ENCODE peak calls at places on chromosomes 13 and 19, in four cellular contexts. H is cardiac muscle cell; R is CD8-positive, alpha-beta T cell; Y is fibroblast of pulmonary artery. K is an unnamed sample.

GRCh38 chr19:49340865-49341718 is 5.9 kb downstream of the CD37 start:
- DNase-seq in H (no peak), R (no peak), Y (no peak), K (no peak)

GRCh38 chr13:100694722-100695644 is 20.4 kb upstream of the TMTC4 start:
- DNase-seq in H (peak), R (no peak), Y (peak), K (no peak)

GRCh38 chr13:32031025-32031814 is at the start of gene FRY:
- DNase-seq in H (peak), R (peak), Y (peak), K (peak)

GRCh38 chr13:59446391-59446790 is 717.3 kb downstream of the DIAPH3 start:
- DNase-seq in H (no peak), R (no peak), Y (no peak), K (no peak)

GRCh38 chr19:29873801-29874575 is 62.2 kb downstream of the CCNE1 start:
- DNase-seq in H (no peak), R (no peak), Y (no peak), K (no peak)

GRCh38 chr13:50512602-50513527 is 330.6 kb downstream of the DLEU7 start:
- DNase-seq in H (peak), R (peak), Y (peak), K (peak)

GRCh38 chr13:80399340-80400163 is 58.6 kb upstream of the SPRY2 start:
- DNase-seq in H (no peak), R (no peak), Y (no peak), K (no peak)

GRCh38 chr13:89432997-89433396 is 1761.8 kb downstream of the SLITRK5 start:
- DNase-seq in H (no peak), R (no peak), Y (no peak), K (no peak)

GRCh38 chr13:112350300-112350699 is 25.9 kb upstream of the SPACA7 start:
- DNase-seq in H (no peak), R (no peak), Y (no peak), K (no peak)

GRCh38 chr13:99308481-99309087 is 1.4 kb upstream of the GPR183 start:
- DNase-seq in H (peak), R (no peak), Y (peak), K (no peak)

GRCh38 chr13:90770334-90770733 is 577.2 kb upstream of the MIR17HG start:
- DNase-seq in H (no peak), R (no peak), Y (no peak), K (no peak)

GRCh38 chr13:101499406-101499805 is 46.9 kb downstream of the ITGBL1 start:
- DNase-seq in H (no peak), R (no peak), Y (no peak), K (no peak)

GRCh38 chr19:29952127-29952526 is 10.1 kb downstream of the URI1 start:
- DNase-seq in H (peak), R (no peak), Y (peak), K (no peak)

GRCh38 chr13:97429681-97430081 is 4.3 kb upstream of the RAP2A start:
- DNase-seq in H (peak), R (no peak), Y (peak), K (no peak)

GRCh38 chr19:49470615-49470978 is 3.4 kb upstream of the FLT3LG start:
- DNase-seq in H (no peak), R (no peak), Y (no peak), K (no peak)

GRCh38 chr19:48569814-48570213 is 17.8 kb downstream of the SULT2B1 start:
- DNase-seq in H (peak), R (no peak), Y (no peak), K (no peak)

GRCh38 chr19:30596813-30597399 is 224.7 kb downstream of the ZNF536 start:
- DNase-seq in H (no peak), R (no peak), Y (no peak), K (no peak)

GRCh38 chr13:104014803-104015645 is 948.8 kb upstream of the SLC10A2 start:
- DNase-seq in H (peak), R (no peak), Y (peak), K (no peak)

GRCh38 chr13:112693831-112694497 is 4.1 kb downstream of the ATP11A start:
- DNase-seq in H (peak), R (no peak), Y (peak), K (no peak)

GRCh38 chr13:112689498-112690241 is at the start of gene ATP11A:
- DNase-seq in H (peak), R (peak), Y (peak), K (peak)

GRCh38 chr19:14107581-14108461 is 9.7 kb downstream of the PRKACA start:
- DNase-seq in H (peak), R (no peak), Y (peak), K (no peak)

GRCh38 chr19:33890569-33890968 is 93.9 kb downstream of the KCTD15 start:
- DNase-seq in H (no peak), R (no peak), Y (no peak), K (no peak)

GRCh38 chr13:36787181-36787580 is 31.8 kb upstream of the RFXAP start:
- DNase-seq in H (no peak), R (no peak), Y (no peak), K (no peak)

GRCh38 chr13:95754069-95754468 is 77.1 kb downstream of the DNAJC3 start:
- DNase-seq in H (peak), R (no peak), Y (no peak), K (no peak)

GRCh38 chr13:47594833-47595232 is 406.2 kb downstream of the SUCLA2 start:
- DNase-seq in H (peak), R (no peak), Y (peak), K (no peak)

GRCh38 chr19:37929512-37929911 is 22.5 kb downstream of the SIPA1L3 start:
- DNase-seq in H (no peak), R (no peak), Y (no peak), K (no peak)

GRCh38 chr19:54096642-54097106 is 3.9 kb downstream of the OSCAR start:
- DNase-seq in H (peak), R (no peak), Y (peak), K (no peak)

GRCh38 chr13:97977376-97977705 is 23.9 kb downstream of the IPO5 start:
- DNase-seq in H (peak), R (no peak), Y (no peak), K (no peak)

GRCh38 chr19:16661480-16662034 is 618 bp downstream of the TMEM38A start:
- DNase-seq in H (no peak), R (no peak), Y (no peak), K (peak)

GRCh38 chr19:45311640-45312039 is 11.0 kb downstream of the CKM start:
- DNase-seq in H (no peak), R (no peak), Y (no peak), K (no peak)

GRCh38 chr13:80141114-80141849 is 199.6 kb downstream of the SPRY2 start:
- DNase-seq in H (peak), R (no peak), Y (peak), K (no peak)

GRCh38 chr13:41293272-41293671 is 17.8 kb upstream of the NAA16 start:
- DNase-seq in H (no peak), R (no peak), Y (no peak), K (no peak)

GRCh38 chr19:2394669-2395292 is 32.6 kb downstream of the TIMM13 start:
- DNase-seq in H (no peak), R (no peak), Y (no peak), K (peak)

GRCh38 chr19:8504171-8504570 is 1.7 kb upstream of the PRAM1 start:
- DNase-seq in H (no peak), R (no peak), Y (no peak), K (no peak)

GRCh38 chr19:13099073-13099999 is 3.3 kb downstream of the LYL1 start:
- DNase-seq in H (peak), R (peak), Y (peak), K (peak)

GRCh38 chr19:13102416-13102665 is 317 bp downstream of the LYL1 start:
- DNase-seq in H (no peak), R (no peak), Y (no peak), K (no peak)

GRCh38 chr19:13101590-13102415 is 855 bp downstream of the LYL1 start:
- DNase-seq in H (no peak), R (no peak), Y (no peak), K (no peak)

GRCh38 chr19:13100031-13100588 is 2.5 kb downstream of the LYL1 start:
- DNase-seq in H (no peak), R (peak), Y (no peak), K (peak)

GRCh38 chr19:13100871-13101589 is 1.6 kb downstream of the LYL1 start:
- DNase-seq in H (no peak), R (no peak), Y (no peak), K (no peak)
- TF ChIP-seq CTCF in H (peak), R (no peak), Y (peak), K (no peak)

GRCh38 chr19:5680083-5680436 is 256 bp downstream of the MICOS13 start:
- DNase-seq in H (no peak), R (no peak), Y (peak), K (no peak)
- TF ChIP-seq CTCF in H (no peak), R (no peak), Y (no peak), K (no peak)

GRCh38 chr13:88144580-88144979 is 473.4 kb downstream of the SLITRK5 start:
- DNase-seq in H (no peak), R (no peak), Y (no peak), K (no peak)
- TF ChIP-seq CTCF in H (no peak), R (no peak), Y (no peak), K (no peak)

GRCh38 chr19:18743281-18743825 is 47.8 kb downstream of the COMP start:
- DNase-seq in H (peak), R (no peak), Y (peak), K (no peak)
- TF ChIP-seq CTCF in H (no peak), R (no peak), Y (no peak), K (no peak)

GRCh38 chr13:77915676-77916075 is 3.0 kb downstream of the EDNRB start:
- DNase-seq in H (no peak), R (no peak), Y (no peak), K (no peak)

GRCh38 chr13:77916481-77916880 is 2.1 kb downstream of the EDNRB start:
- DNase-seq in H (no peak), R (no peak), Y (no peak), K (no peak)

GRCh38 chr13:77919351-77920294 is 992 bp upstream of the EDNRB start:
- DNase-seq in H (peak), R (no peak), Y (peak), K (no peak)

GRCh38 chr13:77918391-77919261 is at the start of gene EDNRB:
- DNase-seq in H (peak), R (no peak), Y (peak), K (no peak)
- TF ChIP-seq CTCF in H (peak), R (no peak), Y (peak), K (no peak)

DNA sequence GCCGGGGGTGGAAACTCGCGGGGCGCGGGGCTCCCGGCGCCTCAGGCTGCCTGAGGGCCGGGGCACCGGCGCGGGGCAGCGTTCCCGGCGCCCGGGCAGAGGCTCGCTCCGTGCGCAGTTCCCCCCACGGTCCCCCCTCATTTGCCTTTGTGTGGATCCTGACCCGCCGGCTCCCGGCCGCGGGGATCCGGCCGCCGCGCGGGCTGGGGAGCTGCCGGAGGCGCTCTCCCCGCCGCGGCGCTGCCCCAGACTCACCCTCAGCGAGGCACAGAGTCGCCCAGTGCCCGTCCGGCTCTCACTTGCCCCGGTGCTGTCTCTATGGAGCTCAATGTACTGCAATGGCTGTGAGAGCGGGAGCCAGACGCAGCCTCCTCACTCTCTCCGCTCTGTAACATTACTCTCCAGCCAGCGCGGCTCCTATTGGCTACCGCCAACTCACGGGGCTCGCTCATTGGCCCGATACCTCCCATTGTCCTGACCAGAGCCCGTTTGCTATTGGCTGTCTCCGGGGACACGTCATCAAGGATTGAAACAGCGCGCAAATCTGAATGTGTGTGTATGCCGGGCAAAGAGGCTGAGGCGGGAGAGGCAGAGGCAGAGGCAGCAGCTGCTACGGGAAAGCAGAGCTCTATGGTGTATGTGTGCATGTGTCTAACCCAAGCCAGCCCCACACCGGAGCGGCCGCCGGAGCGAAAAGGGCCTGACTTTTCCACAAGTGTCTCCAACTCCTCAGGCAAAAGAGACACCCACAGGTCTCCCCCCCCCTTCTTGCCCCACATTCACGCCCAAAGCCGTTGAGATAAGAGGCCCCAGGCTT is at the start of gene HMGB1:
- DNase-seq in H (peak), R (peak), Y (peak), K (peak)
- TF ChIP-seq CTCF in H (no peak), R (no peak), Y (no peak), K (no peak)

K was measured in natural killer cell.